ENCODE peak calls at places on chromosome 17, in eight cellular contexts. W is mucosa of descending colon, N is GM12878, D is IMR-90, U is Peyer's patch, S is stomach, G is heart right ventricle, F is aorta. M is an unnamed sample. For H3K9me3, the result is how much of the 10 kb centered on the place peaks cover.

GRCh38 chr17:38656959-38657823 is 17.6 kb downstream of the EPOP start:
- DNase-seq in S (no peak), N (no peak), W (peak), D (no peak), G (no peak), U (no peak), F (peak), M (no peak)

GRCh38 chr17:65039349-65039988 is 17.1 kb downstream of the GNA13 start:
- DNase-seq in D (no peak), U (no peak), N (peak), G (no peak), S (no peak), F (no peak), W (no peak), M (no peak)

GRCh38 chr17:58319181-58320162 is 9.1 kb downstream of the TSPOAP1 start:
- DNase-seq in D (no peak), F (peak), S (no peak), U (no peak), G (no peak), W (no peak), N (no peak), M (no peak)

GRCh38 chr17:78747479-78747878 is 34.6 kb downstream of the CYTH1 start:
- DNase-seq in W (no peak), U (no peak), S (no peak), G (no peak), N (no peak), D (peak), F (no peak), M (no peak)

GRCh38 chr17:50316016-50316587 is 29.8 kb upstream of the XYLT2 start:
- DNase-seq in G (no peak), W (no peak), N (peak), U (no peak), F (peak), D (no peak), S (no peak), M (no peak)

GRCh38 chr17:21129023-21129681 is 2.4 kb downstream of the DHRS7B start:
- DNase-seq in S (no peak), F (no peak), N (no peak), W (no peak), U (no peak), G (no peak), D (peak), M (no peak)

GRCh38 chr17:16178836-16179235 is 36.5 kb downstream of the NCOR1 start:
- DNase-seq in D (peak), U (no peak), N (no peak), G (no peak), W (no peak), S (no peak), F (no peak), M (no peak)

GRCh38 chr17:41651625-41652460 is 27.5 kb upstream of the KRT17 start:
- DNase-seq in F (no peak), G (no peak), N (no peak), S (peak), W (peak), U (peak), D (no peak), M (no peak)

GRCh38 chr17:32772453-32773025 is 104.4 kb downstream of the MYO1D start:
- DNase-seq in D (no peak), F (no peak), S (no peak), G (no peak), W (no peak), N (peak), U (no peak), M (no peak)

GRCh38 chr17:330993-331701 is 21.5 kb downstream of the RPH3AL start:
- DNase-seq in G (peak), F (peak), D (no peak), N (no peak), U (peak), W (peak), S (no peak), M (peak)

GRCh38 chr17:10516638-10517037 is 1.7 kb downstream of the MYH1 start:
- DNase-seq in W (no peak), D (no peak), N (no peak), U (no peak), G (no peak), S (no peak), F (no peak), M (no peak)

GRCh38 chr17:17269926-17270773 is 10.9 kb downstream of the COPS3 start:
- DNase-seq in S (no peak), D (no peak), F (no peak), U (no peak), N (no peak), G (no peak), W (no peak), M (peak)

GRCh38 chr17:19387921-19388521 is 1.0 kb upstream of the MFAP4 start:
- DNase-seq in U (no peak), N (no peak), F (peak), S (no peak), G (no peak), D (peak), W (no peak), M (no peak)

GRCh38 chr17:30939059-30939689 is 17.4 kb downstream of the ADAP2 start:
- DNase-seq in D (no peak), W (no peak), F (peak), U (no peak), S (no peak), G (no peak), N (peak), M (peak)

GRCh38 chr17:50979524-50979927 is 113.4 kb upstream of the TOB1 start:
- DNase-seq in D (no peak), N (no peak), S (no peak), F (no peak), W (no peak), G (no peak), U (no peak), M (no peak)

GRCh38 chr17:1469231-1469852 is 13.3 kb upstream of the CRK start:
- DNase-seq in N (no peak), S (no peak), F (no peak), G (no peak), U (no peak), D (no peak), W (no peak), M (no peak)

GRCh38 chr17:74807376-74807775 is 31.2 kb upstream of the NAT9 start:
- DNase-seq in G (no peak), S (no peak), F (no peak), U (no peak), D (no peak), W (no peak), N (no peak), M (no peak)

GRCh38 chr17:41061969-41062368 is 2.1 kb upstream of the KRTAP2-3 start:
- DNase-seq in W (no peak), F (no peak), D (peak), G (no peak), S (no peak), N (no peak), U (no peak), M (no peak)

GRCh38 chr17:83136156-83136555 is 56.7 kb downstream of the METRNL start:
- DNase-seq in D (no peak), N (no peak), S (no peak), F (peak), G (no peak), U (no peak), W (no peak), M (no peak)

GRCh38 chr17:29590979-29591736 is 1.7 kb upstream of the GIT1 start:
- DNase-seq in N (no peak), F (peak), D (peak), G (peak), U (no peak), W (peak), S (no peak), M (no peak)

GRCh38 chr17:75065562-75066151 is 18.6 kb downstream of the KCTD2 start:
- DNase-seq in W (no peak), N (no peak), F (peak), U (no peak), S (no peak), G (no peak), D (no peak), M (no peak)

GRCh38 chr17:51230306-51230705 is 29.5 kb downstream of the MBTD1 start:
- DNase-seq in F (no peak), N (no peak), D (peak), S (no peak), U (no peak), W (no peak), G (no peak), M (no peak)

GRCh38 chr17:65593092-65593869 is 31.8 kb upstream of the AXIN2 start:
- DNase-seq in W (no peak), F (no peak), D (no peak), N (no peak), G (no peak), U (no peak), S (no peak), M (peak)

GRCh38 chr17:75352079-75352569 is 53.4 kb downstream of the GRB2 start:
- DNase-seq in W (no peak), G (no peak), S (peak), U (no peak), N (no peak), F (no peak), D (no peak), M (no peak)

GRCh38 chr17:75430159-75430748 is 24.8 kb upstream of the GRB2 start:
- DNase-seq in D (peak), N (no peak), W (no peak), U (peak), F (peak), S (no peak), G (no peak), M (no peak)

GRCh38 chr17:49871211-49871610 is 23.3 kb upstream of the TAC4 start:
- DNase-seq in W (no peak), D (no peak), N (no peak), S (peak), F (no peak), U (no peak), G (no peak), M (no peak)

GRCh38 chr17:77670125-77670524 is 288.4 kb upstream of the TNRC6C start:
- DNase-seq in G (no peak), F (no peak), U (no peak), N (no peak), S (no peak), D (no peak), W (no peak), M (no peak)

GRCh38 chr17:28925912-28926365 is 23.1 kb upstream of the DHRS13 start:
- DNase-seq in W (no peak), U (no peak), F (no peak), S (no peak), N (peak), D (peak), G (no peak), M (peak)

GRCh38 chr17:78359216-78359935 is 501 bp downstream of the SOCS3 start:
- DNase-seq in D (no peak), N (no peak), S (no peak), G (peak), W (no peak), F (no peak), U (no peak), M (no peak)

GRCh38 chr17:69936996-69937395 is 138.0 kb upstream of the KCNJ16 start:
- DNase-seq in W (no peak), S (no peak), F (no peak), G (no peak), D (no peak), U (no peak), N (no peak), M (no peak)
- H3K9me3 ChIP-seq in W (under half), S (under half), F (under half), G (under half), D (under half), U (under half), N (under half), M (under half)

GRCh38 chr17:63443053-63443452 is 3.1 kb downstream of the CYB561 start:
- DNase-seq in F (no peak), G (no peak), S (no peak), N (no peak), D (no peak), U (no peak), W (no peak), M (no peak)

GRCh38 chr17:63445571-63446217 is 412 bp downstream of the CYB561 start:
- DNase-seq in D (no peak), U (no peak), N (no peak), W (peak), S (peak), G (no peak), F (no peak), M (no peak)

GRCh38 chr17:63446218-63446980 is at the start of gene CYB561:
- DNase-seq in N (no peak), S (peak), G (peak), D (peak), U (peak), W (peak), F (peak), M (no peak)

GRCh38 chr17:63444457-63444856 is 1.6 kb downstream of the CYB561 start:
- DNase-seq in W (no peak), F (no peak), G (no peak), U (no peak), S (no peak), N (no peak), D (no peak), M (no peak)

DNA sequence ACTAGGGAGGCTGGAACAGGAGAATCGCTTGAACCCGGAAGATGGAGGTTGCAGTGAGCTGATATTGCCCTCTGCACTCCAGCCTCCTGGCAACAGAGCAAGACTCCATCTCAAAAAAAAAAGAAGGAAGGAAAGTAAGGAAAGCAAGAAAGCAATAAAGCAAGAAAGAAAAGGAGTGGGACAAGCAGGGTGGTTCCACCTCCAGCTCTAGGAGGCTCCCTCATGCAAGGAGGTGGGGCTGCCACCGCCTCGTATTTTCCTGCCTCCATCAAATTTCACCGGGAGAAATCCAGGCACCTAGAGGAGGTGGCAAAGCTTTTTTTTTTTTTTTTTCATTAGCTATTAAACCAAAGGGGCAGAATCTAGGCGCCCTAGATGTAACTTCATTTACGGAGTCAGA is 1.0 kb downstream of the CYB561 start:
- DNase-seq in F (no peak), U (peak), S (no peak), N (no peak), G (no peak), D (no peak), W (no peak), M (no peak)
- H3K4me3 ChIP-seq in F (no peak), U (peak), S (peak), N (no peak), G (peak), D (no peak), W (no peak), M (no peak)

GRCh38 chr17:44935116-44935515 is 12.5 kb downstream of the KIF18B start:
- DNase-seq in W (no peak), F (peak), N (no peak), D (no peak), S (no peak), U (peak), G (no peak), M (no peak)
- H3K9me3 ChIP-seq in W (under half), F (under half), N (under half), D (under half), S (under half), U (under half), G (under half), M (under half)

DNA sequence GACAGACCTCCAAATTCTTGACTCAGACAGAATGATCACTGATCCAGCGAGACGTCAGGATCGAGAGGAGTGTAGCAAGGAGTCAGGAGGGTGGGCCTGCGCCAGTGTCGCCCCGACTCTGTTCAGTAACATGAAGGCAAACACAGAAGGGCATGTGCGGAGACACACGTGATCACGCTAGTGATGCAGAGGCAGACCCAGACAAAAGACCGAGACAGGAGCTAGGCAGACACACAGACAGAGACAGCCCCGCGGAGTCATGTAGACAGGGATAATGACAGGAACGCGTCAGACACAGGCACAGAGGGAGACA is 7.2 kb downstream of the KDM6B start:
- DNase-seq in W (no peak), D (no peak), G (no peak), S (no peak), U (no peak), F (no peak), N (no peak), M (no peak)
- H3K4me3 ChIP-seq in W (peak), D (peak), G (peak), S (peak), U (peak), F (no peak), N (peak), M (peak)

DNA sequence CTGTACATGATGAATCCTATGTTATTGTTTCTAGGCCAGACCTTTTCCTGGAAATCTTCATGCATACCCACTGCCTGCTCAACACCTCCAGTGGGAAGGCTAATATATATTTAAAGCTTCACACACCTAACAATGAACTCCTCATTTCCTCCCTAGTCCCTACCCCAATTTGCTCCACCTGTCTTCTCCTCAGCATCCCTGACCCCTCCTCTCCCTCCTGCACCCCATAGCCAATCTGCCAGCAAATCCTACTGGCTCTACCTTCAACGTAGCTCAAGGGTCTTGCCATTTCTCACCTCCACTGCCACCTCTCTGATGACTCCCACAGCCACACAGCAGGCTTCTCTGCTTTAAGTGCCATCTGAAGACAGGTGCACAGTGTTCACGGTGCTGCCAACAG is 215.6 kb upstream of the WSB1 start:
- DNase-seq in F (no peak), G (no peak), S (no peak), D (no peak), W (no peak), N (no peak), U (no peak), M (no peak)
- H3K9me3 ChIP-seq in F (under half), G (under half), S (under half), D (under half), W (under half), N (under half), U (under half), M (under half)

GRCh38 chr17:79845601-79845949 is 6.3 kb upstream of the CBX4 start:
- DNase-seq in F (no peak), S (no peak), U (peak), N (no peak), D (no peak), W (no peak), G (no peak), M (no peak)
- H3K4me3 ChIP-seq in F (no peak), S (no peak), U (no peak), N (no peak), D (no peak), W (no peak), G (no peak), M (no peak)

GRCh38 chr17:2656293-2656692 is 55.3 kb downstream of the CLUH start:
- DNase-seq in W (no peak), S (no peak), D (no peak), F (no peak), N (no peak), U (no peak), G (no peak), M (no peak)

DNA sequence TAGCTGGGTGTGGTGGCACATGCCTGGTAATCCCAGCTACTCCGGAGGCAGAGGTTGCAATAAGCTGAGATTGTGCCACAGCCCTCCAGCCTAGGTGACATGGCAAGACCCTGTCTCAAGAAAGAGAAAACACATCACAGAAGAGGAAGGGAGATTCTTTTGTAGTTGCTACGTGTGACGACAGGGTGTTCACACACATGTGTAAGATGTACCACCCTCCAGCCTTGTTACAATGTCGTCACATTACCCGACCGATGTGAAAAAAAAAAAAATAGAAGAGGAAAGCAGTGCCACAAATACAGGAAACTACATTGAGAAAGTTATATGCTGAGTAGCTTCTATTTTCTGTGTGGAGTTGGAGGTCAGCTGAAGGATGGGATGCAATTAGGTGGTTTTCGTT is 56.0 kb downstream of the CLUH start:
- DNase-seq in G (no peak), F (no peak), N (no peak), U (no peak), D (no peak), S (no peak), W (no peak), M (no peak)
- H3K9me3 ChIP-seq in G (under half), F (under half), N (under half), U (under half), D (under half), S (under half), W (under half), M (under half)

M was measured in DND-41.